ENCODE peak calls at places on chromosomes 4 and X, in seven cellular contexts. K is MCF 10A; Z is naive thymus-derived CD8-positive, alpha-beta T cell; G is stimulated activated CD8-positive, alpha-beta memory T cell treated with anti-CD3 and anti-CD28 coated beads, Interleukin-4, amount 100 ng/mL, for 4 hours; C is T-helper 9 cell; B is HuH-7.5; P is NCI-H1092. M is an unnamed sample.

GRCh38 chrX:14051416-14051815 is 21.7 kb upstream of the GEMIN8 start:
- DNase-seq in Z (no peak), B (no peak), C (no peak), K (no peak), G (no peak), P (no peak), M (no peak)

GRCh38 chrX:37599735-37600134 is 28.3 kb downstream of the LANCL3 start:
- DNase-seq in C (no peak), Z (no peak), P (no peak), K (peak; percentile 43), G (no peak), B (no peak), M (no peak)

GRCh38 chr4:152500798-152501434 is 35.0 kb downstream of the FBXW7 start:
- DNase-seq in Z (peak; percentile 73), C (peak; percentile 38), B (no peak), P (peak; percentile 76), G (peak; percentile 29), K (peak; percentile 83), M (peak; percentile 84)

GRCh38 chr4:48944659-48945290 is 38.2 kb upstream of the OCIAD2 start:
- DNase-seq in C (peak; percentile 8), B (no peak), G (no peak), Z (peak; percentile 49), P (no peak), K (peak; percentile 73), M (peak; percentile 11)

GRCh38 chrX:136021903-136022302 is 36.7 kb downstream of the SLC9A6 start:
- DNase-seq in G (no peak), C (no peak), P (no peak), B (no peak), K (no peak), Z (no peak), M (no peak)

GRCh38 chrX:130771230-130771629 is 131.8 kb downstream of the ENOX2 start:
- DNase-seq in Z (no peak), C (no peak), G (no peak), K (peak; percentile 8), P (no peak), B (no peak), M (no peak)

GRCh38 chr4:113979157-113979972 is at the start of gene ARSJ:
- DNase-seq in C (no peak), Z (no peak), B (peak; percentile 42), G (no peak), K (peak; percentile 87), P (peak; percentile 20), M (peak; percentile 1)

GRCh38 chr4:52701207-52701606 is 42.1 kb upstream of the USP46 start:
- DNase-seq in C (no peak), B (no peak), K (no peak), G (no peak), Z (no peak), P (no peak), M (no peak)

GRCh38 chr4:124903995-124904722 is 191.6 kb upstream of the ANKRD50 start:
- DNase-seq in B (no peak), Z (no peak), K (peak; percentile 84), C (no peak), G (no peak), P (peak; percentile 72), M (no peak)

M was measured in T-helper 1 cell.